ENCODE peak calls at places on chromosomes 13 and 19, in four cellular contexts. P is mesendoderm, A is IMR-90, R is H1. L is an unnamed sample.

GRCh38 chr19:52946322-52947310 is 16.1 kb downstream of the ZNF816 start:
- DNase-seq in A (peak; percentile 5), P (peak; percentile 95), R (peak; percentile 96), L (peak; percentile 99)

GRCh38 chr13:32527151-32527550 is 11.4 kb downstream of the N4BP2L2 start:
- DNase-seq in A (no peak), R (no peak), P (no peak), L (no peak)

GRCh38 chr13:71865858-71866172 is 1.2 kb downstream of the DACH1 start:
- DNase-seq in A (no peak), P (peak; percentile 32), R (no peak), L (peak; percentile 36)

GRCh38 chr13:111893071-111893606 is 173.8 kb upstream of the SOX1 start:
- DNase-seq in P (peak; percentile 89), R (peak; percentile 73), A (no peak), L (peak; percentile 82)

GRCh38 chr19:34431681-34432402 is 3.7 kb downstream of the UBA2 start:
- DNase-seq in P (no peak), R (no peak), A (peak; percentile 82), L (no peak)

GRCh38 chr19:29889702-29890101 is 52.3 kb upstream of the URI1 start:
- DNase-seq in R (no peak), P (no peak), A (no peak), L (no peak)

GRCh38 chr13:45615501-45616101 is at the start of gene ERICH6B:
- DNase-seq in P (peak; percentile 83), A (peak; percentile 7), R (peak; percentile 67), L (peak; percentile 86)

GRCh38 chr13:112001571-112001970 is 65.4 kb upstream of the SOX1 start:
- DNase-seq in P (no peak), R (no peak), A (no peak), L (no peak)

GRCh38 chr13:112062619-112063308 is 4.2 kb upstream of the SOX1 start:
- DNase-seq in R (peak; percentile 79), A (no peak), P (peak; percentile 70), L (peak; percentile 75)

GRCh38 chr19:46967578-46968018 is 52.0 kb upstream of the NPAS1 start:
- DNase-seq in P (no peak), R (no peak), A (no peak), L (no peak)

GRCh38 chr19:44111910-44112463 is 1.2 kb upstream of the ZNF225 start:
- DNase-seq in A (peak; percentile 92), R (peak; percentile 52), P (peak; percentile 98), L (peak; percentile 94)

DNA sequence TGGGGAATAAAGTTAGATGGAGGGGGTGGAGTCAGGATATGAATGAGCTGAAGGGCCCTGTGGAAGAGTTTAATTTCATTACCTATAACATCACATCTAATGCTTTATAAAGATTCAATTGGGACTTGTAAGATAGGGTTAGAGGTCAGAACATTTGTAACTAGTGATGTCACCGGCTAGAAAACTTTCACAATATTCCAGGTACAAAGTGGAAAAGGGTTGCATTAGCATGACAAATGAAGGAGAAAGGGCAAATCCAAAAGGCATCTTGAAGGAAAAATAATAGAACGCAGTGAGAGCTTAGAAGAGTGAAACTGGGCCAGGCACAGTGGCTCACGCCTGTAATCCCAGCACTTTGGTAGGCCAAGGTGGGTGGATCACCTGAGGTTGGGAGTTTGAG is 7.6 kb downstream of the MBNL2 start:
- DNase-seq in P (no peak), A (no peak), R (no peak), L (no peak)
- H3K4me1 ChIP-seq in P (peaks cover 3% of the 10 kb centered on the region), A (peaks cover 29% of the 10 kb centered on the region), R (no peaks in the 10 kb centered on the region), L (no peaks in the 10 kb centered on the region)

GRCh38 chr13:80469105-80469840 is 128.3 kb upstream of the SPRY2 start:
- DNase-seq in R (no peak), P (no peak), A (no peak), L (no peak)
- H3K56ac ChIP-seq in R (no peak overlapping the region), P (no peak overlapping the region), A (no peak overlapping the region), L (no peak overlapping the region)

DNA sequence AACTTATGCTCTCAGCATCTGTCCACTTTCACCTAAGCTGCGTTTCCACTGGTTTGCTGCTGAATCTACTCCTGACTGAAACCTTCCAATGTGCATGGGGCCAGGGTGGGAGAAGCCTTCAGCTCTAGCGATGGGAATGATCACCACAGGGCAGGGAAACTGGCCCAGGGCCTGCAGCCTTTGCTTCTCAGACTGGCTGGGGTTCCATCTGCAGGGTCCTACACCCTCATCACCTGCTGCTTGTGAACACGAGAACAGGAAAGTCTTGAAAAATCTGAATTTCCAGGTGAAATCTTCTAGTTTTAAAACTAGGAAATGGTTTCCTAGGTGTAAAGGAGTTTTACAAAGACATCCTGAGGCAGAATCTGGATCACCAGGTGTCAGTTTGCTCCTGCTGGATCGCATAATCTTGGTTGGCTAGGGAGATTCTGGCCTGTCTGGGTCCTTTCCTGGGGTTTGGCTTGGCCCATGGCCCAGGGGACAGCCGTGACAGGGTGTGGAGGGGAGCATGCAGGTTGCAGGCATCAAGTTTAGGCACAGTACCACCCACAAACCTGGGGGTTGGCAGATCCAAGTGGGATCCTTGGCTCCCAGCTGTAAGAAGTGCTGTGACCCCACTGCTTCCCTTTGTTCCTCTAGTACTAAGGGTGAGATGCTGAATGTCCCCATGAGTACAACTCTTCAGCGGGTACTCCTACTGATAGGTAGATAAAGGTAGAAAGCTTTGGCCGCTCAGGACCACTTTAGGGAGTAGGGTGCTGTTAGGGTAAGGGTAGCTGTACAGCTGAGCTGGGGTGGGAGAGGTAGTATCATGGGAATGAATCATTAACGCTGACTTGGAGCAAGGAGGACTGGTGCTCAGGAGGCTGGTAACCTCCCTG is 1.8 kb upstream of the UBE2M start:
- DNase-seq in A (no peak), P (no peak), R (no peak), L (no peak)
- H3K9ac ChIP-seq in A (peak overlapping the region; percentile 51), P (peak overlapping the region; percentile 75), R (peak overlapping the region; percentile 38), L (peak overlapping the region; percentile 58)

GRCh38 chr13:99207511-99207910 is 6.9 kb downstream of the UBAC2 start:
- DNase-seq in P (no peak), A (no peak), R (peak; percentile 33), L (no peak)
- H3K4me1 ChIP-seq in P (peaks cover 1% of the 10 kb centered on the region), A (peaks cover 2% of the 10 kb centered on the region), R (peaks cover 1% of the 10 kb centered on the region), L (peaks cover 1% of the 10 kb centered on the region)

GRCh38 chr19:50187937-50188336 is 15.5 kb upstream of the MYH14 start:
- DNase-seq in A (no peak), R (no peak), P (no peak), L (no peak)

GRCh38 chr19:50178859-50179537 is 15.9 kb upstream of the IZUMO2 start:
- DNase-seq in A (no peak), P (no peak), R (no peak), L (no peak)

GRCh38 chr19:50189326-50189725 is 14.1 kb upstream of the MYH14 start:
- DNase-seq in P (no peak), A (no peak), R (no peak), L (no peak)

GRCh38 chr19:50181121-50181520 is 18.0 kb upstream of the IZUMO2 start:
- DNase-seq in A (no peak), P (no peak), R (no peak), L (no peak)

GRCh38 chr19:50184196-50184595 is 19.2 kb upstream of the MYH14 start:
- DNase-seq in P (no peak), A (no peak), R (no peak), L (no peak)
- H3K56ac ChIP-seq in P (no peak overlapping the region), A (no peak overlapping the region), R (no peak overlapping the region), L (no peak overlapping the region)

GRCh38 chr13:38849316-38849715 is 141.3 kb downstream of the STOML3 start:
- DNase-seq in A (no peak), R (no peak), P (no peak), L (no peak)
- H3K9ac ChIP-seq in A (no peak overlapping the region), R (no peak overlapping the region), P (no peak overlapping the region), L (no peak overlapping the region)

L was measured in H9.